ENCODE peak calls at places on chromosomes 7 and 10, in eight cellular contexts. One of them, this sample, is unnamed.

GRCh38 chr7:130273863-130274262 is 7.2 kb downstream of the CPA2 start:
- DNase-seq in SK-N-SH: no peak
- DNase-seq in GM06990: no peak
- DNase-seq in pancreas: no peak
- DNase-seq in stomach: no peak
- DNase-seq in progenitor cell of endocrine pancreas: no peak
- DNase-seq in CD4-positive, alpha-beta T cell: no peak
- DNase-seq in AG09309: peak; percentile 48
- DNase-seq in this sample: no peak

GRCh38 chr7:12470930-12471329 is 67.3 kb upstream of the VWDE start:
- DNase-seq in progenitor cell of endocrine pancreas: no peak
- DNase-seq in stomach: no peak
- DNase-seq in AG09309: no peak
- DNase-seq in pancreas: no peak
- DNase-seq in GM06990: peak; percentile 1
- DNase-seq in CD4-positive, alpha-beta T cell: no peak
- DNase-seq in SK-N-SH: no peak
- DNase-seq in this sample: no peak

GRCh38 chr7:149860821-149861727 is 12.7 kb upstream of the ATP6V0E2 start:
- DNase-seq in progenitor cell of endocrine pancreas: no peak
- DNase-seq in SK-N-SH: peak; percentile 65
- DNase-seq in AG09309: no peak
- DNase-seq in GM06990: no peak
- DNase-seq in CD4-positive, alpha-beta T cell: no peak
- DNase-seq in pancreas: no peak
- DNase-seq in stomach: no peak
- DNase-seq in this sample: peak; percentile 15

GRCh38 chr10:11670311-11670825 is 58.9 kb upstream of the USP6NL start:
- DNase-seq in pancreas: no peak
- DNase-seq in AG09309: no peak
- DNase-seq in progenitor cell of endocrine pancreas: no peak
- DNase-seq in SK-N-SH: no peak
- DNase-seq in CD4-positive, alpha-beta T cell: no peak
- DNase-seq in stomach: no peak
- DNase-seq in GM06990: no peak
- DNase-seq in this sample: no peak

GRCh38 chr7:90605055-90605454 is 8.9 kb downstream of the CDK14 start:
- DNase-seq in CD4-positive, alpha-beta T cell: no peak
- DNase-seq in stomach: no peak
- DNase-seq in GM06990: no peak
- DNase-seq in SK-N-SH: peak; percentile 33
- DNase-seq in pancreas: no peak
- DNase-seq in AG09309: no peak
- DNase-seq in progenitor cell of endocrine pancreas: no peak
- DNase-seq in this sample: peak; percentile 84

GRCh38 chr10:119595715-119596515 is 849 bp downstream of the TIAL1 start:
- DNase-seq in GM06990: peak; percentile 65
- DNase-seq in stomach: peak; percentile 34
- DNase-seq in CD4-positive, alpha-beta T cell: peak; percentile 34
- DNase-seq in pancreas: peak; percentile 52
- DNase-seq in AG09309: no peak
- DNase-seq in progenitor cell of endocrine pancreas: no peak
- DNase-seq in SK-N-SH: no peak
- DNase-seq in this sample: peak; percentile 46

GRCh38 chr7:73811760-73812168 is 19.0 kb upstream of the CLDN4 start:
- DNase-seq in GM06990: peak; percentile 44
- DNase-seq in SK-N-SH: peak; percentile 87
- DNase-seq in CD4-positive, alpha-beta T cell: peak; percentile 25
- DNase-seq in pancreas: peak; percentile 73
- DNase-seq in stomach: peak; percentile 80
- DNase-seq in AG09309: peak; percentile 14
- DNase-seq in progenitor cell of endocrine pancreas: peak; percentile 60
- DNase-seq in this sample: peak; percentile 80

GRCh38 chr10:48253970-48254657 is 20.4 kb downstream of the FRMPD2 start:
- DNase-seq in AG09309: peak; percentile 73
- DNase-seq in stomach: no peak
- DNase-seq in CD4-positive, alpha-beta T cell: no peak
- DNase-seq in GM06990: no peak
- DNase-seq in progenitor cell of endocrine pancreas: no peak
- DNase-seq in pancreas: no peak
- DNase-seq in SK-N-SH: no peak
- DNase-seq in this sample: no peak

GRCh38 chr10:33008499-33009243 is 50.6 kb upstream of the ITGB1 start:
- DNase-seq in stomach: peak; percentile 65
- DNase-seq in progenitor cell of endocrine pancreas: peak; percentile 37
- DNase-seq in AG09309: peak; percentile 91
- DNase-seq in CD4-positive, alpha-beta T cell: peak; percentile 49
- DNase-seq in pancreas: peak; percentile 67
- DNase-seq in SK-N-SH: peak; percentile 75
- DNase-seq in GM06990: no peak
- DNase-seq in this sample: peak; percentile 37

GRCh38 chr7:87833130-87833529 is 43.0 kb downstream of the SLC25A40 start:
- DNase-seq in progenitor cell of endocrine pancreas: no peak
- DNase-seq in pancreas: no peak
- DNase-seq in AG09309: no peak
- DNase-seq in stomach: no peak
- DNase-seq in SK-N-SH: no peak
- DNase-seq in CD4-positive, alpha-beta T cell: no peak
- DNase-seq in GM06990: no peak
- DNase-seq in this sample: no peak

GRCh38 chr7:149569025-149569725 is 71.6 kb upstream of the ZNF746 start:
- DNase-seq in progenitor cell of endocrine pancreas: no peak
- DNase-seq in GM06990: no peak
- DNase-seq in SK-N-SH: no peak
- DNase-seq in pancreas: no peak
- DNase-seq in AG09309: no peak
- DNase-seq in CD4-positive, alpha-beta T cell: no peak
- DNase-seq in stomach: no peak
- DNase-seq in this sample: no peak

GRCh38 chr10:61897671-61898434 is 3.6 kb upstream of the ARID5B start:
- DNase-seq in pancreas: peak; percentile 68
- DNase-seq in SK-N-SH: peak; percentile 49
- DNase-seq in GM06990: no peak
- DNase-seq in progenitor cell of endocrine pancreas: no peak
- DNase-seq in stomach: peak; percentile 55
- DNase-seq in CD4-positive, alpha-beta T cell: no peak
- DNase-seq in AG09309: no peak
- DNase-seq in this sample: peak; percentile 6
- TF ChIP-seq CTCF in pancreas: no peak
- TF ChIP-seq CTCF in SK-N-SH: no peak
- TF ChIP-seq CTCF in GM06990: peak; percentile 26
- TF ChIP-seq CTCF in progenitor cell of endocrine pancreas: peak; percentile 48
- TF ChIP-seq CTCF in stomach: peak; percentile 48
- TF ChIP-seq CTCF in CD4-positive, alpha-beta T cell: no peak
- TF ChIP-seq CTCF in AG09309: peak; percentile 50
- TF ChIP-seq CTCF in this sample: no peak

DNA sequence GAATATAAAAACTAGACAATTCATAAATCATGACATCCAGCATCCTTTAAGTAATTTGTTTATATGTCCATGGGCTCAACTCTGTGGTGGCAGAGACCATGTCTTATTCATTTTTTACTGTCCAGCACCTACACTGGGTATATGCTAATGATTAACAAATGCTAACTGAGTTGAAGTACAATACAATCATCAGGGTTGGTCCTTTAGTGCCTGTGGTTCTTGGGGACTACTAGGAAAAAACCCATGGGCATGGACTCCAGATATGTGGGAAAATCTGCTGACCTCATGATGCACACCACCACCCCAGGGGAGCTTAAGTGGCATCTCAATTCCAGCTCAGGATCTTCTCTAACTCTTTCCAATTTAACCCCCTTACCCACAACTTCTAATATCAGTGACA is 85.3 kb upstream of the YAE1 start:
- DNase-seq in GM06990: no peak
- DNase-seq in pancreas: no peak
- DNase-seq in SK-N-SH: no peak
- DNase-seq in AG09309: no peak
- DNase-seq in CD4-positive, alpha-beta T cell: no peak
- DNase-seq in stomach: no peak
- DNase-seq in progenitor cell of endocrine pancreas: no peak
- DNase-seq in this sample: no peak
- TF ChIP-seq CTCF in GM06990: no peak
- TF ChIP-seq CTCF in pancreas: no peak
- TF ChIP-seq CTCF in SK-N-SH: no peak
- TF ChIP-seq CTCF in AG09309: no peak
- TF ChIP-seq CTCF in CD4-positive, alpha-beta T cell: no peak
- TF ChIP-seq CTCF in stomach: no peak
- TF ChIP-seq CTCF in progenitor cell of endocrine pancreas: no peak
- TF ChIP-seq CTCF in this sample: no peak

GRCh38 chr10:50310560-50311174 is 59.4 kb upstream of the ASAH2 start:
- DNase-seq in CD4-positive, alpha-beta T cell: no peak
- DNase-seq in SK-N-SH: peak; percentile 33
- DNase-seq in pancreas: no peak
- DNase-seq in AG09309: no peak
- DNase-seq in GM06990: peak; percentile 7
- DNase-seq in progenitor cell of endocrine pancreas: no peak
- DNase-seq in stomach: no peak
- DNase-seq in this sample: peak; percentile 38
- TF ChIP-seq CTCF in CD4-positive, alpha-beta T cell: no peak
- TF ChIP-seq CTCF in SK-N-SH: peak; percentile 49
- TF ChIP-seq CTCF in pancreas: no peak
- TF ChIP-seq CTCF in AG09309: peak; percentile 26
- TF ChIP-seq CTCF in GM06990: peak; percentile 62
- TF ChIP-seq CTCF in progenitor cell of endocrine pancreas: peak; percentile 39
- TF ChIP-seq CTCF in stomach: no peak
- TF ChIP-seq CTCF in this sample: peak; percentile 38

GRCh38 chr7:96182424-96183158 is 139.3 kb downstream of the SLC25A13 start:
- DNase-seq in AG09309: no peak
- DNase-seq in progenitor cell of endocrine pancreas: no peak
- DNase-seq in GM06990: no peak
- DNase-seq in pancreas: no peak
- DNase-seq in SK-N-SH: no peak
- DNase-seq in stomach: no peak
- DNase-seq in CD4-positive, alpha-beta T cell: no peak
- DNase-seq in this sample: no peak

GRCh38 chr7:96179863-96180262 is 142.0 kb downstream of the SLC25A13 start:
- DNase-seq in AG09309: no peak
- DNase-seq in CD4-positive, alpha-beta T cell: no peak
- DNase-seq in pancreas: no peak
- DNase-seq in stomach: no peak
- DNase-seq in GM06990: no peak
- DNase-seq in SK-N-SH: no peak
- DNase-seq in progenitor cell of endocrine pancreas: no peak
- DNase-seq in this sample: no peak

GRCh38 chr7:96184783-96185182 is 137.1 kb downstream of the SLC25A13 start:
- DNase-seq in AG09309: no peak
- DNase-seq in CD4-positive, alpha-beta T cell: no peak
- DNase-seq in stomach: no peak
- DNase-seq in GM06990: no peak
- DNase-seq in progenitor cell of endocrine pancreas: no peak
- DNase-seq in pancreas: no peak
- DNase-seq in SK-N-SH: no peak
- DNase-seq in this sample: no peak

GRCh38 chr7:96181174-96181573 is 140.7 kb downstream of the SLC25A13 start:
- DNase-seq in stomach: no peak
- DNase-seq in progenitor cell of endocrine pancreas: no peak
- DNase-seq in pancreas: no peak
- DNase-seq in AG09309: no peak
- DNase-seq in GM06990: no peak
- DNase-seq in SK-N-SH: no peak
- DNase-seq in CD4-positive, alpha-beta T cell: no peak
- DNase-seq in this sample: no peak

GRCh38 chr7:96183163-96183562 is 138.7 kb downstream of the SLC25A13 start:
- DNase-seq in AG09309: no peak
- DNase-seq in stomach: no peak
- DNase-seq in SK-N-SH: no peak
- DNase-seq in pancreas: no peak
- DNase-seq in progenitor cell of endocrine pancreas: no peak
- DNase-seq in GM06990: no peak
- DNase-seq in CD4-positive, alpha-beta T cell: no peak
- DNase-seq in this sample: no peak
- TF ChIP-seq CTCF in AG09309: no peak
- TF ChIP-seq CTCF in stomach: no peak
- TF ChIP-seq CTCF in SK-N-SH: no peak
- TF ChIP-seq CTCF in pancreas: no peak
- TF ChIP-seq CTCF in progenitor cell of endocrine pancreas: no peak
- TF ChIP-seq CTCF in GM06990: no peak
- TF ChIP-seq CTCF in CD4-positive, alpha-beta T cell: no peak
- TF ChIP-seq CTCF in this sample: no peak

GRCh38 chr10:124743188-124744046 is 761 bp downstream of the FAM53B start:
- DNase-seq in pancreas: peak; percentile 49
- DNase-seq in GM06990: peak; percentile 61
- DNase-seq in AG09309: no peak
- DNase-seq in stomach: peak; percentile 46
- DNase-seq in progenitor cell of endocrine pancreas: no peak
- DNase-seq in CD4-positive, alpha-beta T cell: no peak
- DNase-seq in SK-N-SH: peak; percentile 74
- DNase-seq in this sample: no peak

GRCh38 chr10:124744047-124744687 is at the start of gene FAM53B:
- DNase-seq in CD4-positive, alpha-beta T cell: peak; percentile 66
- DNase-seq in stomach: peak; percentile 87
- DNase-seq in progenitor cell of endocrine pancreas: peak; percentile 73
- DNase-seq in pancreas: peak; percentile 79
- DNase-seq in GM06990: peak; percentile 86
- DNase-seq in SK-N-SH: peak; percentile 92
- DNase-seq in AG09309: no peak
- DNase-seq in this sample: peak; percentile 81

GRCh38 chr10:124741281-124741921 is 2.8 kb downstream of the FAM53B start:
- DNase-seq in SK-N-SH: peak; percentile 84
- DNase-seq in CD4-positive, alpha-beta T cell: peak; percentile 71
- DNase-seq in pancreas: peak; percentile 69
- DNase-seq in progenitor cell of endocrine pancreas: peak; percentile 60
- DNase-seq in stomach: peak; percentile 87
- DNase-seq in AG09309: no peak
- DNase-seq in GM06990: peak; percentile 61
- DNase-seq in this sample: peak; percentile 80

GRCh38 chr10:124741922-124742417 is 2.2 kb downstream of the FAM53B start:
- DNase-seq in SK-N-SH: no peak
- DNase-seq in progenitor cell of endocrine pancreas: no peak
- DNase-seq in CD4-positive, alpha-beta T cell: no peak
- DNase-seq in stomach: no peak
- DNase-seq in GM06990: no peak
- DNase-seq in pancreas: no peak
- DNase-seq in AG09309: no peak
- DNase-seq in this sample: no peak

GRCh38 chr10:124742418-124743187 is 1.6 kb downstream of the FAM53B start:
- DNase-seq in stomach: no peak
- DNase-seq in pancreas: no peak
- DNase-seq in GM06990: no peak
- DNase-seq in AG09309: no peak
- DNase-seq in SK-N-SH: peak; percentile 63
- DNase-seq in progenitor cell of endocrine pancreas: no peak
- DNase-seq in CD4-positive, alpha-beta T cell: no peak
- DNase-seq in this sample: no peak
- TF ChIP-seq CTCF in stomach: no peak
- TF ChIP-seq CTCF in pancreas: no peak
- TF ChIP-seq CTCF in GM06990: peak; percentile 29
- TF ChIP-seq CTCF in AG09309: peak; percentile 44
- TF ChIP-seq CTCF in SK-N-SH: peak; percentile 40
- TF ChIP-seq CTCF in progenitor cell of endocrine pancreas: peak; percentile 32
- TF ChIP-seq CTCF in CD4-positive, alpha-beta T cell: no peak
- TF ChIP-seq CTCF in this sample: peak; percentile 9

This sample was measured in WERI-Rb-1.